ENCODE peak calls at places on chromosomes 5 and 9, in nine cellular contexts. O, U, Q, X, A, W, H, F and P are unnamed samples.

GRCh38 chr5:60417500-60418181 is 282.3 kb downstream of the DEPDC1B start:
- DNase-seq in O (no peak), U (no peak), Q (no peak), X (no peak), A (no peak), W (no peak), H (no peak), F (no peak), P (no peak)

GRCh38 chr5:168766038-168766700 is 187.0 kb upstream of the PANK3 start:
- DNase-seq in O (peak; percentile 44), U (no peak), Q (no peak), X (no peak), A (no peak), W (no peak), H (no peak), F (no peak), P (no peak)

GRCh38 chr5:173327084-173327947 is 898 bp downstream of the STC2 start:
- DNase-seq in O (peak; percentile 82), U (peak; percentile 63), Q (peak; percentile 31), X (no peak), A (no peak), W (peak; percentile 52), H (no peak), F (no peak), P (no peak)

GRCh38 chr5:132496631-132497487 is 6.3 kb upstream of the IRF1 start:
- DNase-seq in O (peak; percentile 86), U (peak; percentile 96), Q (peak; percentile 91), X (peak; percentile 77), A (peak; percentile 88), W (peak; percentile 94), H (peak; percentile 90), F (no peak), P (peak; percentile 75)

GRCh38 chr5:129382921-129383672 is 77.0 kb upstream of the ADAMTS19 start:
- DNase-seq in O (no peak), U (no peak), Q (no peak), X (no peak), A (no peak), W (no peak), H (no peak), F (no peak), P (no peak)

GRCh38 chr5:42703238-42703637 is 53.4 kb upstream of the CCDC152 start:
- DNase-seq in O (no peak), U (no peak), Q (no peak), X (no peak), A (no peak), W (no peak), H (no peak), F (no peak), P (no peak)

GRCh38 chr5:13606051-13606450 is 338.4 kb downstream of the DNAH5 start:
- DNase-seq in O (peak; percentile 31), U (no peak), Q (no peak), X (peak; percentile 97), A (no peak), W (no peak), H (no peak), F (no peak), P (no peak)

GRCh38 chr5:111379391-111379816 is 132.9 kb downstream of the STARD4 start:
- DNase-seq in O (no peak), U (peak; percentile 11), Q (no peak), X (no peak), A (no peak), W (no peak), H (no peak), F (no peak), P (no peak)

GRCh38 chr5:36704131-36704530 is 97.7 kb downstream of the SLC1A3 start:
- DNase-seq in O (no peak), U (no peak), Q (no peak), X (no peak), A (no peak), W (no peak), H (no peak), F (no peak), P (no peak)

GRCh38 chr5:36698031-36698430 is 91.6 kb downstream of the SLC1A3 start:
- DNase-seq in O (no peak), U (no peak), Q (no peak), X (no peak), A (no peak), W (no peak), H (no peak), F (no peak), P (no peak)

GRCh38 chr5:36701085-36701691 is 94.8 kb downstream of the SLC1A3 start:
- DNase-seq in O (no peak), U (no peak), Q (no peak), X (no peak), A (no peak), W (no peak), H (no peak), F (no peak), P (peak; percentile 67)

GRCh38 chr5:36705055-36705454 is 98.6 kb downstream of the SLC1A3 start:
- DNase-seq in O (no peak), U (no peak), Q (no peak), X (no peak), A (no peak), W (no peak), H (no peak), F (no peak), P (no peak)

DNA sequence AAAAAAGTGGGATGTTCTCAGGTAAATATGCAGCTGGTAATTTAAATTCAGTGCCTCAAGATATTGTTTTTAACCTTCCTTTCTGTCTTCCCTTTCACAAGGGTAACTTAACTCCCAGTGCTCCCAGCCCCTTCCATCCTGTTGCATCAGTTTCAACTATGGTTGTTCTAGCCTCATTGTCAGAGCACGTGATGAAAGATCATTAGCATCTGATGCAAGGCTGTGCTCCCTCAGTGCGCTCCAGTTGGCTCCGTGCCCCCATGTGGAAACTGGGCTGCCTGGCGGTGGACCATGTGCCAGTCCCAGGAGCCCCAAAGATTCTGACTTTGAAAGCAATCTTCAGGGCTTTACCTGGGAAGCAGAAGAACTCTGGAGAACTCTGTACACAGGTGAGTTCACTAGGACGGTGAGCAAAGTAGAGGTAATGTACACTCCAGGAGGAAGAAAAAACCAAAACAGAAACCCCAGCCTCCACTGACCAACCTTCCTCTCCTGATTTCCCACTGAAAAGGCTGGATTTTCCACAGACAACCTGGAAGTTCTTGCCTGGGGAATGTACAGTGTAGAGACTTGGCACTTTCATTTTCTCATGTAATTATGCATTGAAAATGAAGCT is 96.9 kb downstream of the SLC1A3 start:
- DNase-seq in O (peak; percentile 38), U (no peak), Q (no peak), X (no peak), A (no peak), W (no peak), H (no peak), F (no peak), P (no peak)
- H3K9me2 ChIP-seq in O (no peaks in the 10 kb centered on the region), U (no peaks in the 10 kb centered on the region), Q (no peaks in the 10 kb centered on the region), X (no peaks in the 10 kb centered on the region), A (no peaks in the 10 kb centered on the region), W (no peaks in the 10 kb centered on the region), H (no peaks in the 10 kb centered on the region), F (no peaks in the 10 kb centered on the region), P (no peaks in the 10 kb centered on the region)

GRCh38 chr9:83932001-83932400 is 10.8 kb upstream of the KIF27 start:
- DNase-seq in O (no peak), U (no peak), Q (no peak), X (no peak), A (no peak), W (no peak), H (no peak), F (no peak), P (no peak)
- H3K4me3 ChIP-seq in O (no peak overlapping the region), U (no peak overlapping the region), Q (no peak overlapping the region), X (no peak overlapping the region), A (no peak overlapping the region), W (no peak overlapping the region), H (no peak overlapping the region), F (no peak overlapping the region), P (no peak overlapping the region)

GRCh38 chr5:127911619-127912018 is 171.9 kb upstream of the SLC12A2 start:
- DNase-seq in O (peak; percentile 4), U (no peak), Q (no peak), X (no peak), A (no peak), W (no peak), H (no peak), F (no peak), P (no peak)

GRCh38 chr5:127909821-127910220 is 173.7 kb upstream of the SLC12A2 start:
- DNase-seq in O (no peak), U (no peak), Q (no peak), X (no peak), A (no peak), W (no peak), H (no peak), F (no peak), P (no peak)

GRCh38 chr5:127909078-127909477 is 174.5 kb upstream of the SLC12A2 start:
- DNase-seq in O (peak; percentile 64), U (peak; percentile 13), Q (no peak), X (peak; percentile 78), A (peak; percentile 78), W (peak; percentile 27), H (peak; percentile 74), F (peak; percentile 59), P (peak; percentile 41)

GRCh38 chr5:127912411-127912810 is 171.2 kb upstream of the SLC12A2 start:
- DNase-seq in O (no peak), U (no peak), Q (no peak), X (no peak), A (no peak), W (no peak), H (no peak), F (no peak), P (no peak)

GRCh38 chr5:127910307-127910956 is 173.1 kb upstream of the SLC12A2 start:
- DNase-seq in O (no peak), U (no peak), Q (no peak), X (no peak), A (no peak), W (no peak), H (no peak), F (no peak), P (no peak)
- H3K4me2 ChIP-seq in O (no peak overlapping the region), U (no peak overlapping the region), Q (no peak overlapping the region), X (no peak overlapping the region), A (no peak overlapping the region), W (no peak overlapping the region), H (no peak overlapping the region), F (no peak overlapping the region), P (no peak overlapping the region)

GRCh38 chr5:82165740-82166530 is 112.2 kb downstream of the RPS23 start:
- DNase-seq in O (peak; percentile 97), U (peak; percentile 53), Q (peak; percentile 28), X (peak; percentile 73), A (peak; percentile 79), W (peak; percentile 89), H (peak; percentile 79), F (peak; percentile 59), P (peak; percentile 76)

GRCh38 chr5:82174128-82174918 is 103.8 kb downstream of the RPS23 start:
- DNase-seq in O (peak; percentile 82), U (peak; percentile 16), Q (peak; percentile 17), X (peak; percentile 79), A (peak; percentile 92), W (peak; percentile 70), H (peak; percentile 92), F (peak; percentile 60), P (peak; percentile 73)

GRCh38 chr5:82167372-82167771 is 110.8 kb downstream of the RPS23 start:
- DNase-seq in O (no peak), U (no peak), Q (no peak), X (no peak), A (no peak), W (no peak), H (no peak), F (no peak), P (peak; percentile 9)

GRCh38 chr5:82168294-82168693 is 109.9 kb downstream of the RPS23 start:
- DNase-seq in O (peak; percentile 30), U (no peak), Q (no peak), X (no peak), A (peak; percentile 34), W (no peak), H (no peak), F (no peak), P (no peak)

DNA sequence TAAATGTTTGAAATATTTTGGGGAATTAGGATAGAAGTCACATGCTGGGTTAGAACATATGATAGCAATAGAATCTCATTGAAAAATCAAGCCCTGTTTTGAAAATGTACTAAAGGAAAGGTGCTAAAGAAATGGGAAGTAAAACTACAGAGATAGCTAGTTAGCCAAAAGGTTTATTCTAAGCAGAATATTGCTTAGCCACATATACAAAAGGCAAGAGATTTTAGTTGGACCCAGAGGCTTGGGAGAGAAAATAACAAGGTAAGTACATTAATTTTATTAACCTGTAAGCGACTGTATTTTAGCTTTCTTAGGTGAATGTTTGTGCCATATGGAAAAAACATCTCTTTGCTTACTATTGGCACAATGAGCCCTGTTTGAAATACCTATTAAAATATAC is 108.3 kb downstream of the RPS23 start:
- DNase-seq in O (no peak), U (no peak), Q (no peak), X (no peak), A (no peak), W (no peak), H (no peak), F (no peak), P (no peak)
- H3K9me2 ChIP-seq in O (no peaks in the 10 kb centered on the region), U (no peaks in the 10 kb centered on the region), Q (no peaks in the 10 kb centered on the region), X (no peaks in the 10 kb centered on the region), A (no peaks in the 10 kb centered on the region), W (no peaks in the 10 kb centered on the region), H (no peaks in the 10 kb centered on the region), F (no peaks in the 10 kb centered on the region), P (no peaks in the 10 kb centered on the region)